ENCODE peak calls at places on chromosomes 1 and 21, in eight cellular contexts. B is T1000; C is GM12865; H is tibial nerve; L is AG08395; E is naive thymus-derived CD4-positive, alpha-beta T cell; D is left lobe of liver; R is AML-193. Z is an unnamed sample.

GRCh38 chr1:6380037-6380436 is 13.5 kb downstream of the ACOT7 start:
- DNase-seq in C (no peak), B (no peak), R (no peak), H (no peak), E (no peak), L (no peak), D (no peak), Z (no peak)

GRCh38 chr1:198837276-198838021 is 198.6 kb downstream of the PTPRC start:
- DNase-seq in R (no peak), B (no peak), C (peak), E (no peak), D (no peak), L (no peak), H (no peak), Z (no peak)

GRCh38 chr1:172761581-172762025 is 102.7 kb downstream of the FASLG start:
- DNase-seq in E (no peak), R (no peak), L (peak), B (no peak), H (no peak), C (no peak), D (no peak), Z (peak)

GRCh38 chr1:152034324-152034653 is 2.5 kb downstream of the S100A11 start:
- DNase-seq in D (no peak), B (no peak), R (no peak), E (no peak), L (no peak), C (no peak), H (no peak), Z (no peak)

GRCh38 chr1:54125671-54126070 is 27.1 kb downstream of the CDCP2 start:
- DNase-seq in R (no peak), C (no peak), H (no peak), D (peak), L (peak), B (no peak), E (no peak), Z (peak)

GRCh38 chr1:201828451-201828819 is 522 bp upstream of the IPO9 start:
- DNase-seq in R (no peak), L (no peak), H (no peak), D (no peak), B (no peak), E (no peak), C (no peak), Z (no peak)

GRCh38 chr1:178465011-178465410 is 31.8 kb downstream of the CLEC20A start:
- DNase-seq in L (peak), B (no peak), D (no peak), E (no peak), H (no peak), R (no peak), C (no peak), Z (peak)

GRCh38 chr1:59779949-59780348 is 34.8 kb upstream of the HOOK1 start:
- DNase-seq in R (no peak), C (no peak), D (no peak), L (no peak), H (no peak), B (no peak), E (no peak), Z (no peak)

GRCh38 chr1:31549807-31550620 is 26.3 kb upstream of the TINAGL1 start:
- DNase-seq in L (no peak), R (peak), D (no peak), C (peak), H (no peak), B (no peak), E (no peak), Z (no peak)

GRCh38 chr1:212979340-212980122 is 29.2 kb downstream of the VASH2 start:
- DNase-seq in E (no peak), R (no peak), C (peak), L (no peak), D (no peak), H (no peak), B (no peak), Z (no peak)

GRCh38 chr1:53294557-53294956 is 33.3 kb downstream of the LRP8 start:
- DNase-seq in C (peak), R (no peak), D (no peak), H (no peak), E (no peak), B (no peak), L (peak), Z (peak)

GRCh38 chr1:112722601-112723510 is 7.7 kb upstream of the PPM1J start:
- DNase-seq in B (no peak), L (no peak), H (no peak), D (no peak), E (no peak), R (peak), C (no peak), Z (peak)

GRCh38 chr1:3688356-3688755 is 36.0 kb downstream of the TP73 start:
- DNase-seq in H (no peak), L (no peak), D (no peak), E (no peak), R (no peak), C (peak), B (no peak), Z (no peak)

GRCh38 chr1:180949616-180950000 is 36.9 kb downstream of the KIAA1614 start:
- DNase-seq in D (no peak), R (no peak), C (no peak), E (no peak), B (no peak), H (no peak), L (no peak), Z (no peak)

GRCh38 chr1:37509181-37509580 is 5.4 kb downstream of the MEAF6 start:
- DNase-seq in C (peak), L (peak), E (no peak), B (no peak), R (peak), D (no peak), H (no peak), Z (peak)

GRCh38 chr1:73326663-73327062 is 871.3 kb downstream of the LRRIQ3 start:
- DNase-seq in B (no peak), D (no peak), R (no peak), E (no peak), H (no peak), C (no peak), L (no peak), Z (no peak)

GRCh38 chr1:5424802-5425201 is 567.4 kb downstream of the NPHP4 start:
- DNase-seq in L (no peak), C (no peak), B (no peak), D (no peak), H (no peak), E (no peak), R (no peak), Z (no peak)

GRCh38 chr1:169102567-169102966 is 3.9 kb upstream of the ATP1B1 start:
- DNase-seq in B (peak), H (no peak), R (no peak), E (no peak), L (peak), C (no peak), D (no peak), Z (peak)

GRCh38 chr21:34367320-34367935 is 3.6 kb downstream of the KCNE2 start:
- DNase-seq in E (peak), C (peak), H (peak), L (peak), B (peak), R (peak), D (peak), Z (peak)

GRCh38 chr1:186374313-186375151 is 521 bp downstream of the TPR start:
- DNase-seq in R (peak), E (peak), D (no peak), C (peak), L (peak), B (no peak), H (peak), Z (peak)

GRCh38 chr21:38083534-38083933 is 167.3 kb upstream of the KCNJ6 start:
- DNase-seq in R (no peak), H (no peak), L (no peak), C (no peak), B (no peak), D (no peak), E (no peak), Z (no peak)

GRCh38 chr1:230215049-230215448 is 148.0 kb downstream of the GALNT2 start:
- DNase-seq in R (no peak), D (peak), C (no peak), H (peak), B (no peak), L (peak), E (no peak), Z (peak)

GRCh38 chr1:31372961-31373896 is at the start of gene FABP3:
- DNase-seq in E (peak), R (no peak), C (no peak), D (peak), L (peak), B (peak), H (peak), Z (peak)

GRCh38 chr1:197180252-197180878 is 33.9 kb upstream of the ASPM start:
- DNase-seq in E (peak), H (no peak), B (no peak), C (peak), R (peak), D (no peak), L (peak), Z (peak)

GRCh38 chr1:29649375-29650040 is 413.2 kb downstream of the PTPRU start:
- DNase-seq in B (peak), C (no peak), E (no peak), L (no peak), R (no peak), D (peak), H (no peak), Z (no peak)

GRCh38 chr1:229088711-229089110 is 182.2 kb upstream of the RAB4A start:
- DNase-seq in E (no peak), B (no peak), C (no peak), H (no peak), D (peak), L (no peak), R (no peak), Z (no peak)

GRCh38 chr1:7576946-7577657 is 194.0 kb upstream of the VAMP3 start:
- DNase-seq in R (no peak), D (no peak), C (no peak), E (no peak), B (no peak), L (peak), H (no peak), Z (peak)

GRCh38 chr1:116724765-116725375 is 29.4 kb upstream of the CD2 start:
- DNase-seq in H (peak), C (peak), L (peak), R (peak), D (no peak), E (peak), B (peak), Z (peak)

GRCh38 chr1:244672961-244673695 is 20.2 kb downstream of the DESI2 start:
- DNase-seq in E (no peak), L (peak), D (no peak), H (no peak), B (no peak), C (no peak), R (no peak), Z (peak)

GRCh38 chr1:79859212-79859948 is 852.9 kb upstream of the ADGRL4 start:
- DNase-seq in E (no peak), C (no peak), B (no peak), D (no peak), R (no peak), H (no peak), L (peak), Z (peak)

GRCh38 chr21:26969971-26970725 is 3.3 kb upstream of the ADAMTS5 start:
- DNase-seq in C (no peak), E (no peak), B (no peak), R (no peak), L (no peak), D (no peak), H (no peak), Z (no peak)

GRCh38 chr1:209822706-209823105 is 5.1 kb upstream of the UTP25 start:
- DNase-seq in D (no peak), E (no peak), C (no peak), L (no peak), B (no peak), R (no peak), H (no peak), Z (no peak)

GRCh38 chr21:45132841-45133573 is 58.6 kb downstream of the ADARB1 start:
- DNase-seq in L (no peak), E (no peak), B (no peak), C (no peak), D (no peak), R (no peak), H (peak), Z (no peak)

GRCh38 chr1:94160811-94161210 is 39.9 kb upstream of the ABCA4 start:
- DNase-seq in D (no peak), C (no peak), E (no peak), B (peak), R (no peak), H (no peak), L (peak), Z (peak)

GRCh38 chr1:189323090-189323489 is 1154.6 kb downstream of the BRINP3 start:
- DNase-seq in H (no peak), C (no peak), D (no peak), E (no peak), R (no peak), B (no peak), L (no peak), Z (peak)

GRCh38 chr1:9384751-9385245 is 92.1 kb downstream of the SPSB1 start:
- DNase-seq in R (no peak), C (no peak), H (no peak), E (no peak), L (no peak), D (no peak), B (no peak), Z (no peak)

GRCh38 chr1:214513394-214513793 is 38.0 kb downstream of the PTPN14 start:
- DNase-seq in E (no peak), H (no peak), L (no peak), C (no peak), R (no peak), B (no peak), D (no peak), Z (no peak)

Z was measured in fibroblast of pulmonary artery.